ENCODE peak calls at places on chromosomes 12 and 14, in nine cellular contexts. F, V, C, Q, Y, S, K, G and Z are unnamed samples.

GRCh38 chr12:62716866-62717477 is 218.0 kb downstream of the PPM1H start:
- DNase-seq in F (no peak), V (no peak), C (no peak), Q (no peak), Y (no peak), S (no peak), K (no peak), G (no peak), Z (no peak)

GRCh38 chr12:10393291-10393690 is 3.5 kb upstream of the KLRK1 start:
- DNase-seq in F (no peak), V (no peak), C (no peak), Q (no peak), Y (no peak), S (no peak), K (no peak), G (no peak), Z (no peak)

GRCh38 chr12:12249216-12250050 is 17.4 kb downstream of the LRP6 start:
- DNase-seq in F (no peak), V (no peak), C (no peak), Q (no peak), Y (no peak), S (no peak), K (no peak), G (no peak), Z (no peak)

GRCh38 chr12:95789126-95790024 is 1.2 kb downstream of the NTN4 start:
- DNase-seq in F (peak), V (peak), C (peak), Q (no peak), Y (no peak), S (no peak), K (peak), G (no peak), Z (no peak)

GRCh38 chr12:126069549-126070165 is 1004.4 kb downstream of the AACS start:
- DNase-seq in F (peak), V (no peak), C (no peak), Q (peak), Y (no peak), S (no peak), K (peak), G (no peak), Z (peak)

GRCh38 chr14:31582286-31582691 is 21.1 kb downstream of the NUBPL start:
- DNase-seq in F (no peak), V (peak), C (no peak), Q (peak), Y (no peak), S (no peak), K (no peak), G (no peak), Z (no peak)

GRCh38 chr14:96136361-96136760 is 68.3 kb upstream of the BDKRB2 start:
- DNase-seq in F (peak), V (no peak), C (no peak), Q (peak), Y (no peak), S (no peak), K (no peak), G (no peak), Z (no peak)

GRCh38 chr14:93929048-93929535 is 1.9 kb downstream of the FAM181A start:
- DNase-seq in F (no peak), V (no peak), C (no peak), Q (no peak), Y (no peak), S (no peak), K (no peak), G (no peak), Z (no peak)

GRCh38 chr12:45329238-45329637 is 113.3 kb downstream of the ANO6 start:
- DNase-seq in F (no peak), V (no peak), C (no peak), Q (peak), Y (no peak), S (no peak), K (no peak), G (no peak), Z (no peak)

GRCh38 chr12:87642245-87642644 is 387.0 kb downstream of the C12orf50 start:
- DNase-seq in F (no peak), V (no peak), C (no peak), Q (no peak), Y (no peak), S (no peak), K (peak), G (no peak), Z (no peak)

GRCh38 chr14:55152052-55152753 is 23.2 kb downstream of the LGALS3 start:
- DNase-seq in F (no peak), V (no peak), C (no peak), Q (peak), Y (no peak), S (no peak), K (no peak), G (no peak), Z (no peak)

GRCh38 chr12:18224745-18225144 is 36.6 kb upstream of the PIK3C2G start:
- DNase-seq in F (no peak), V (no peak), C (no peak), Q (peak), Y (no peak), S (no peak), K (peak), G (no peak), Z (no peak)

GRCh38 chr12:96719671-96720362 is 187.2 kb upstream of the NEDD1 start:
- DNase-seq in F (peak), V (no peak), C (no peak), Q (peak), Y (no peak), S (no peak), K (no peak), G (no peak), Z (peak)

GRCh38 chr12:71439362-71439612 is 311 bp upstream of the LGR5 start:
- DNase-seq in F (no peak), V (no peak), C (no peak), Q (peak), Y (no peak), S (no peak), K (no peak), G (no peak), Z (no peak)

GRCh38 chr12:119949145-119949544 is 39.9 kb upstream of the BICDL1 start:
- DNase-seq in F (no peak), V (no peak), C (no peak), Q (no peak), Y (no peak), S (no peak), K (peak), G (no peak), Z (no peak)

GRCh38 chr14:92539875-92540274 is 26.3 kb downstream of the RIN3 start:
- DNase-seq in F (peak), V (no peak), C (no peak), Q (peak), Y (no peak), S (no peak), K (no peak), G (no peak), Z (no peak)

GRCh38 chr12:116455540-116456306 is 103.5 kb upstream of the MAP1LC3B2 start:
- DNase-seq in F (peak), V (peak), C (peak), Q (peak), Y (no peak), S (peak), K (peak), G (no peak), Z (no peak)

GRCh38 chr12:53466640-53467039 is 14.7 kb downstream of the PCBP2 start:
- DNase-seq in F (no peak), V (no peak), C (no peak), Q (no peak), Y (no peak), S (peak), K (no peak), G (no peak), Z (no peak)

GRCh38 chr12:57272337-57273151 is 21.6 kb upstream of the STAC3 start:
- DNase-seq in F (no peak), V (no peak), C (no peak), Q (no peak), Y (no peak), S (no peak), K (peak), G (no peak), Z (no peak)

GRCh38 chr12:96171905-96172304 is 22.3 kb upstream of the ELK3 start:
- DNase-seq in F (no peak), V (no peak), C (no peak), Q (no peak), Y (no peak), S (no peak), K (no peak), G (no peak), Z (no peak)

GRCh38 chr12:562634-563033 is 100.6 kb downstream of the NINJ2 start:
- DNase-seq in F (no peak), V (no peak), C (no peak), Q (no peak), Y (no peak), S (no peak), K (no peak), G (no peak), Z (no peak)

GRCh38 chr14:98622208-98623051 is 649.6 kb downstream of the BCL11B start:
- DNase-seq in F (peak), V (no peak), C (no peak), Q (no peak), Y (no peak), S (no peak), K (peak), G (no peak), Z (no peak)

GRCh38 chr12:3658327-3659163 is 94.4 kb downstream of the CRACR2A start:
- DNase-seq in F (peak), V (no peak), C (no peak), Q (peak), Y (no peak), S (no peak), K (peak), G (peak), Z (peak)

GRCh38 chr14:63897706-63898105 is 44.9 kb downstream of the SYNE2 start:
- DNase-seq in F (no peak), V (no peak), C (no peak), Q (peak), Y (no peak), S (no peak), K (no peak), G (no peak), Z (no peak)

GRCh38 chr14:94933411-94933964 is 163.6 kb upstream of the GSC start:
- DNase-seq in F (no peak), V (no peak), C (no peak), Q (no peak), Y (no peak), S (no peak), K (no peak), G (no peak), Z (no peak)

GRCh38 chr12:53951577-53952334 is 2.9 kb upstream of the HOXC12 start:
- DNase-seq in F (no peak), V (no peak), C (peak), Q (no peak), Y (no peak), S (no peak), K (no peak), G (no peak), Z (no peak)

GRCh38 chr12:509494-509893 is 49.8 kb downstream of the B4GALNT3 start:
- DNase-seq in F (peak), V (no peak), C (no peak), Q (no peak), Y (no peak), S (no peak), K (peak), G (no peak), Z (no peak)

GRCh38 chr14:80304125-80304766 is 92.9 kb upstream of the DIO2 start:
- DNase-seq in F (no peak), V (no peak), C (no peak), Q (no peak), Y (no peak), S (peak), K (no peak), G (no peak), Z (no peak)

GRCh38 chr14:53956427-53957201 is at the start of gene BMP4:
- DNase-seq in F (peak), V (peak), C (peak), Q (peak), Y (no peak), S (no peak), K (peak), G (no peak), Z (no peak)

GRCh38 chr12:53212931-53213330 is 5.9 kb upstream of the ITGB7 start:
- DNase-seq in F (no peak), V (no peak), C (no peak), Q (no peak), Y (no peak), S (no peak), K (no peak), G (no peak), Z (no peak)

GRCh38 chr12:32843528-32844095 is 53.0 kb downstream of the PKP2 start:
- DNase-seq in F (no peak), V (no peak), C (no peak), Q (peak), Y (no peak), S (no peak), K (peak), G (no peak), Z (no peak)

GRCh38 chr12:55142896-55143870 is 17.0 kb downstream of the OR9K2 start:
- DNase-seq in F (peak), V (no peak), C (no peak), Q (peak), Y (peak), S (no peak), K (peak), G (peak), Z (peak)
- H3K27ac ChIP-seq in F (no peak), V (no peak), C (no peak), Q (no peak), Y (no peak), S (no peak), K (no peak), G (no peak), Z (no peak)

GRCh38 chr12:76922821-76923315 is 44.0 kb upstream of the CSRP2 start:
- DNase-seq in F (no peak), V (no peak), C (no peak), Q (no peak), Y (no peak), S (no peak), K (peak), G (no peak), Z (no peak)

GRCh38 chr12:76921072-76921471 is 42.3 kb upstream of the CSRP2 start:
- DNase-seq in F (no peak), V (no peak), C (no peak), Q (no peak), Y (no peak), S (no peak), K (no peak), G (no peak), Z (no peak)

GRCh38 chr12:76919388-76920181 is 40.8 kb upstream of the CSRP2 start:
- DNase-seq in F (no peak), V (no peak), C (no peak), Q (no peak), Y (no peak), S (no peak), K (no peak), G (no peak), Z (no peak)

GRCh38 chr12:76920182-76921014 is 41.6 kb upstream of the CSRP2 start:
- DNase-seq in F (no peak), V (no peak), C (no peak), Q (no peak), Y (no peak), S (no peak), K (no peak), G (no peak), Z (no peak)

GRCh38 chr12:76921891-76922664 is 43.3 kb upstream of the CSRP2 start:
- DNase-seq in F (no peak), V (no peak), C (no peak), Q (no peak), Y (no peak), S (no peak), K (no peak), G (no peak), Z (no peak)
- H3K27ac ChIP-seq in F (no peak), V (no peak), C (peak), Q (no peak), Y (no peak), S (no peak), K (no peak), G (no peak), Z (no peak)

DNA sequence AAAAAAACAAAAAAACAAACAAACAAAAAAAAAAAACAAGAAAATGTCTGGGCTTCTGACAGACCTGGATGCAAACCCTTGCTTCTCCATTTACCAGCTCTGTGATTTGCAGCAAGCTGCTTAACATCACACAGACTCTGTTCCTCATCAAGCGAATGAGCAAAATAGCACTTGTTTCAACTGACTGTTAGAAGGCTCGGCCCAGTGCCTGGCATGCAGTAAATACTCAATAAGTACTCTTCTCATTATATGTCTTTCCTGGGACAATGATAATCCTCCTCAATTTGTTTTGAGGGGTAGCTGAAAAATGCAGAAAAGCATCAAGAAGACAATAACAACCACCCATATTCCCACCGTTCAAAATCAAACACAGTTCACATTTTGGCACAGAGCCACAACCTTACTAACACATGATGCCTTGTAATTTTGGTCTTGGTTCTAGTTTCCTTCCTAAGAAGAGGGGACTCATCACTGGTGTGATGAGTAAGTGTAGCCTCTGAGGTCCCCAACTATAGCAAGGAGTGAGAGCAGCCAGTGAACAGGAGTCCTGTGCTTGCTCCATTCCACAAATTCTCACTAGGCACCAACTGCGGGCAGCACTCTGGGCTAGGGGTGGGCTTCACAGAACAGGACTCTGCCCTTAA is 60.4 kb downstream of the TTC7B start:
- DNase-seq in F (no peak), V (no peak), C (no peak), Q (no peak), Y (no peak), S (no peak), K (no peak), G (no peak), Z (no peak)
- H3K27ac ChIP-seq in F (no peak), V (no peak), C (no peak), Q (no peak), Y (no peak), S (no peak), K (no peak), G (no peak), Z (no peak)

DNA sequence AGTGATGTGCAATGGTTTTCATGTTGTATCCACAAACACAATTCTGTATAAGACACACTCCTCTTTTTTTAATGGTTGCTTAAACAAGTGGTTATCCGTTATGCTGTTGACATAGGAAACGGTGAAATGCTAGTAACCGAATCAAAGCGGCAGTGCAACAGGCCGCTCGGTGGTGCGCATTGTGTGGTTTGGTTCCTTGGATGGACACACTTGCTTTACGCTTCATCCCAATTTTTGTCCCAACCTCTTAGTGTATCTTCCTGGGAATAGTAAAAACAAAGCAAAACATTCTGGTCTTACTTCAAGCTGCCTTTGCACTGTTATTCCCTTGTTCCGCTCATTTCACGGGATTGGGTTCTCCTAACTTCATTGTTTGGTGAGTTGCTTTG is 625 bp upstream of the PTGER2 start:
- DNase-seq in F (no peak), V (no peak), C (no peak), Q (peak), Y (no peak), S (no peak), K (no peak), G (no peak), Z (peak)
- H3K27ac ChIP-seq in F (peak), V (peak), C (peak), Q (peak), Y (peak), S (no peak), K (no peak), G (peak), Z (peak)